ENCODE peak calls at places on chromosomes 7 and 10, in five cellular contexts. S, W, U, X and H are unnamed samples.

GRCh38 chr7:36749282-36749960 is 25.1 kb upstream of the AOAH start:
- DNase-seq in S (peak; percentile 29), U (no peak), W (no peak), X (no peak), H (no peak)

GRCh38 chr10:12717981-12718707 is 283.4 kb downstream of the CCDC3 start:
- DNase-seq in W (no peak), U (no peak), X (no peak), S (no peak), H (no peak)

GRCh38 chr7:83413425-83413824 is 235.5 kb downstream of the SEMA3E start:
- DNase-seq in X (no peak), S (peak; percentile 37), W (no peak), U (no peak), H (no peak)

GRCh38 chr7:32937344-32938174 is 19.7 kb upstream of the FKBP9 start:
- DNase-seq in U (peak; percentile 57), S (peak; percentile 16), W (peak; percentile 79), X (no peak), H (peak; percentile 39)

GRCh38 chr7:78195281-78195680 is 396.7 kb downstream of the PHTF2 start:
- DNase-seq in S (no peak), W (no peak), U (no peak), X (no peak), H (no peak)

GRCh38 chr7:30843741-30844482 is 67.7 kb upstream of the AQP1 start:
- DNase-seq in W (no peak), X (no peak), U (no peak), S (no peak), H (no peak)

GRCh38 chr7:39908973-39909372 is 41.1 kb upstream of the CDK13 start:
- DNase-seq in W (no peak), X (no peak), S (no peak), U (no peak), H (no peak)

GRCh38 chr7:74464931-74465906 is 11.5 kb downstream of the GTF2IRD1 start:
- DNase-seq in S (no peak), W (no peak), X (no peak), U (peak; percentile 25), H (no peak)

GRCh38 chr7:74482629-74483401 is 29.1 kb downstream of the GTF2IRD1 start:
- DNase-seq in W (peak; percentile 54), U (no peak), X (peak; percentile 57), S (peak; percentile 94), H (no peak)

GRCh38 chr10:102632394-102633062 is 11.8 kb upstream of the TRIM8 start:
- DNase-seq in W (peak; percentile 27), U (no peak), S (no peak), X (no peak), H (peak; percentile 21)

GRCh38 chr7:353746-354325 is 63.9 kb downstream of the FOXL3 start:
- DNase-seq in W (peak; percentile 44), X (no peak), S (no peak), U (no peak), H (no peak)

GRCh38 chr10:20954519-20954918 is 57.4 kb upstream of the NEBL start:
- DNase-seq in X (no peak), S (no peak), W (no peak), U (no peak), H (no peak)

GRCh38 chr7:44764081-44764480 is 15.4 kb downstream of the ZMIZ2 start:
- DNase-seq in S (no peak), X (no peak), U (no peak), W (no peak), H (no peak)

GRCh38 chr7:80230327-80230726 is 95.7 kb downstream of the GNAI1 start:
- DNase-seq in S (no peak), U (no peak), X (no peak), W (no peak), H (no peak)

GRCh38 chr10:132357286-132358058 is 25.5 kb downstream of the LRRC27 start:
- DNase-seq in W (no peak), X (no peak), S (no peak), U (no peak), H (no peak)

GRCh38 chr7:27302590-27302989 is 60.0 kb downstream of the EVX1 start:
- DNase-seq in W (no peak), S (no peak), U (no peak), X (no peak), H (no peak)

GRCh38 chr7:127798769-127799372 is 146.9 kb downstream of the SND1 start:
- DNase-seq in W (no peak), S (no peak), X (no peak), U (peak; percentile 29), H (no peak)

GRCh38 chr7:83413831-83414230 is 235.1 kb downstream of the SEMA3E start:
- DNase-seq in X (no peak), S (no peak), W (no peak), U (peak; percentile 31), H (no peak)

GRCh38 chr10:124035928-124036558 is 57.4 kb downstream of the CHST15 start:
- DNase-seq in S (peak; percentile 56), U (no peak), W (peak; percentile 48), X (no peak), H (no peak)

GRCh38 chr10:86756511-86757109 is at the start of gene BMPR1A:
- DNase-seq in X (no peak), W (no peak), U (peak; percentile 92), S (peak; percentile 90), H (no peak)

GRCh38 chr7:143013897-143014296 is 13.0 kb downstream of the OR9A2 start:
- DNase-seq in W (no peak), X (no peak), S (peak; percentile 7), U (no peak), H (no peak)

GRCh38 chr7:30850426-30850825 is 61.2 kb upstream of the AQP1 start:
- DNase-seq in S (no peak), U (no peak), X (no peak), W (no peak), H (no peak)

GRCh38 chr10:28991738-28992270 is 297.1 kb upstream of the LYZL1 start:
- DNase-seq in X (peak; percentile 68), S (peak; percentile 82), U (peak; percentile 30), W (peak; percentile 42), H (peak; percentile 14)

GRCh38 chr7:157016352-157017041 is 6.0 kb upstream of the MNX1 start:
- DNase-seq in X (no peak), S (no peak), U (no peak), W (no peak), H (no peak)

GRCh38 chr10:79184141-79184625 is 115.4 kb downstream of the ZMIZ1 start:
- DNase-seq in W (no peak), U (peak; percentile 77), X (peak; percentile 48), S (peak; percentile 83), H (no peak)

GRCh38 chr10:132881186-132881920 is 61.0 kb downstream of the CFAP46 start:
- DNase-seq in U (no peak), S (no peak), W (peak; percentile 15), X (no peak), H (no peak)

GRCh38 chr7:3000566-3000965 is 43.1 kb downstream of the CARD11 start:
- DNase-seq in X (no peak), U (no peak), W (no peak), S (no peak), H (no peak)

GRCh38 chr7:3002631-3003030 is 41.0 kb downstream of the CARD11 start:
- DNase-seq in S (no peak), U (no peak), W (no peak), X (no peak), H (no peak)

GRCh38 chr7:3007696-3008095 is 36.0 kb downstream of the CARD11 start:
- DNase-seq in X (no peak), S (no peak), U (no peak), W (no peak), H (no peak)

GRCh38 chr7:3005257-3005656 is 38.4 kb downstream of the CARD11 start:
- DNase-seq in U (no peak), W (no peak), X (no peak), S (no peak), H (no peak)

DNA sequence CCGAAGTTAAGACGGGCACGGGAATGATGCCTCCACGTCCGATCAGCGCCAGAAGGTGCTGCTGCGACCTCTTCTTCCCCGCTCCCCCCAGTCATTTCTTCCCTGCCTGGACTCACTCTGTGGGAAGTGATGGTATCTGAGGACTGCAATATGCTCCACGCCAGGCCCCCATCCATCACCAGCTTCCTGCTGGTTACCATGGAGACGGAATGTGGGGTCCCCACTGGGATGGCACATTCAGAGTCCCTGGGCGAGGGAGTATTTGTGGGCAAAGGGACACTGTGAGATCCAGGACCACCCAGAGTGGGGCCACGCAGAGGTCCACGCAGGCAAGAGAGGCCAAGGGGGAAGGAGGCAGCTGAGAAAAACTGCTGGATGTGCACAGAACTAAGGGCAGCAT is 39.7 kb downstream of the CARD11 start:
- DNase-seq in S (no peak), X (no peak), U (no peak), W (no peak), H (no peak)
- TF ChIP-seq POLR2A in S (no peak), X (no peak), U (no peak), W (no peak), H (no peak)

DNA sequence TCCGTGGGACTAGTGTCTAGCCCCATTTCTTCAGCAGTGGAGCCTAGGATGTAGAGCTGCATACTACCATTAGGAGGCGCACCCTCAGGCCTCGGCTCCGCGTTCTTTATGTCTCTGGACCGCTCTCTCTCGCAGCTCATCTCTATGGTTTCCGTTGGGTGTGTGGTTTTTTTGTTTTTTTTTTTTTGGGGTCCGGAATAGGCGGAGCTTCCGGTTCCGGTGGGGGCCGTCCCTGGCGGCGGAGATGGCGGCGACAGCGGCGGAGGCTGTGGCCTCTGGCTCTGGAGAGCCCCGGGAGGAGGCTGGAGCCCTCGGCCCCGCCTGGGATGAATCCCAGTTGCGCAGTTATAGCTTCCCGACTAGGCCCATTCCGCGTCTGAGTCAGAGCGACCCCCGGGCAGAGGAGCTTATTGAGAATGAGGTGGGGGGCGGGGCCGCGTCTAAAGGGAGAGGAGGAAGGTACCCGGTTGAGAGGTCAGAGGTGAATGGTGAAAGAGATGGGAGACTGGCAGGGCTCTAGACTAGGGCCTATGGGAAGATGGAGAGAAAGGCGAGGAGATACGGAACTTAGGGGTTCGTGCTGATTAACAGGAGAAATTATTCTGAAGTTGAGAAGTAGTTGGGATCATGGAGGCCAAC is at the start of gene HIF1AN:
- DNase-seq in S (peak; percentile 97), W (peak; percentile 92), X (peak; percentile 97), U (peak; percentile 91), H (peak; percentile 95)
- TF ChIP-seq POLR2A in S (peak; percentile 87), W (no peak), X (peak; percentile 92), U (peak; percentile 88), H (peak; percentile 89)

DNA sequence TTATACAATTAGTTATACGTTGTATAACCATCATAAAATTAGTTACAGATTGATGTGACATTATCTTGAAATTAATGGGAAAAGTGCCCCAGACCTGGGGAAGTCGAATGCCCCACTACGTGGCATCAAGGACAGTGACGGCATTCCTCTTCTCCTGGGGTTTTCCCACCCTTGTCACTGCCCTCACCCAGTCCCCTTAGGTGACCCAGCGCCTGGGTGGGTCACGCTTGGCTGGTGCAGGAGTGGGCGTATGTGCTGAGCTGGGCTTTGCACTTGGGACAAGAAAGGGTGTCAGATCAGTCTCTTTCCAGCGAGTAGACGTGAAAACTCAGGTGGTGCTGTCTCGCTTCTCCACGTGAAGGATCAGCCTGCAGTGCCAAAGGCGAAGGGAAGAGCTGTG is 7.6 kb downstream of the FOXK1 start:
- DNase-seq in U (no peak), W (no peak), X (no peak), S (no peak), H (no peak)
- TF ChIP-seq POLR2A in U (no peak), W (no peak), X (no peak), S (no peak), H (no peak)

GRCh38 chr7:75938921-75939320 is 24.0 kb downstream of the POR start:
- DNase-seq in S (no peak), W (no peak), U (no peak), X (no peak), H (no peak)
- TF ChIP-seq POLR2A in S (no peak), W (no peak), U (no peak), X (no peak), H (no peak)